ENCODE peak calls at places on chromosomes 5 and 9, in nine cellular contexts. Q is AG04449; H is IMR-90; W is CD8-positive, alpha-beta memory T cell; O is neural progenitor cell; D is MM.1S; J is OCI-LY7; M is right lobe of liver; V is adipocyte. G is an unnamed sample.

GRCh38 chr9:75967556-75967955 is 77.1 kb downstream of the PCSK5 start:
- DNase-seq in V (no peak), D (no peak), J (no peak), H (no peak), O (no peak), M (no peak), W (no peak), Q (no peak), G (no peak)

GRCh38 chr9:137307255-137308101 is 5.4 kb upstream of the NRARP start:
- DNase-seq in M (peak; percentile 26), O (peak; percentile 13), Q (no peak), J (no peak), W (no peak), H (no peak), V (no peak), D (no peak), G (peak; percentile 74)

GRCh38 chr5:117652640-117653280 is 1078.1 kb upstream of the SEMA6A start:
- DNase-seq in H (no peak), D (no peak), V (peak; percentile 36), W (no peak), J (no peak), Q (no peak), O (no peak), M (no peak), G (no peak)

GRCh38 chr9:121322037-121322736 is 47.9 kb downstream of the STOM start:
- DNase-seq in O (no peak), M (no peak), V (peak; percentile 93), D (no peak), J (no peak), W (no peak), H (peak; percentile 98), Q (peak; percentile 87), G (no peak)

GRCh38 chr9:15606667-15607472 is 54.0 kb downstream of the CCDC171 start:
- DNase-seq in H (peak; percentile 35), M (no peak), J (peak; percentile 70), O (peak; percentile 30), D (peak; percentile 40), Q (no peak), W (no peak), V (peak; percentile 83), G (no peak)

GRCh38 chr5:106784846-106785245 is 885.9 kb downstream of the EFNA5 start:
- DNase-seq in D (no peak), O (no peak), J (no peak), H (no peak), V (peak; percentile 55), M (no peak), Q (no peak), W (no peak), G (no peak)

GRCh38 chr9:115913666-115914065 is 239.9 kb upstream of the PAPPA start:
- DNase-seq in Q (peak; percentile 14), J (no peak), D (no peak), M (no peak), W (no peak), V (peak; percentile 57), H (peak; percentile 61), O (no peak), G (no peak)

GRCh38 chr5:152634596-152634995 is 229.5 kb upstream of the NMUR2 start:
- DNase-seq in Q (no peak), J (no peak), H (no peak), V (no peak), D (no peak), W (no peak), O (peak; percentile 92), M (no peak), G (no peak)

GRCh38 chr5:96316017-96316416 is 117.0 kb downstream of the PCSK1 start:
- DNase-seq in M (no peak), V (no peak), Q (no peak), O (no peak), D (no peak), H (peak; percentile 68), W (no peak), J (no peak), G (no peak)

GRCh38 chr5:133819977-133820471 is 148.4 kb downstream of the C5orf15 start:
- DNase-seq in M (no peak), J (no peak), H (no peak), Q (no peak), V (peak; percentile 40), D (peak; percentile 2), W (no peak), O (no peak), G (no peak)

GRCh38 chr9:109912726-109913460 is 132.9 kb downstream of the PALM2AKAP2 start:
- DNase-seq in M (no peak), V (no peak), D (peak; percentile 64), J (peak; percentile 71), O (no peak), W (no peak), H (peak; percentile 32), Q (no peak), G (no peak)

GRCh38 chr9:73219985-73220626 is 68.4 kb downstream of the ANXA1 start:
- DNase-seq in M (no peak), V (peak; percentile 9), W (no peak), H (peak; percentile 9), Q (no peak), O (no peak), J (no peak), D (no peak), G (no peak)

GRCh38 chr9:35660966-35661413 is 2.9 kb downstream of the CCDC107 start:
- DNase-seq in Q (no peak), V (peak; percentile 61), H (peak; percentile 62), W (no peak), O (peak; percentile 36), J (no peak), D (no peak), M (no peak), G (no peak)

GRCh38 chr5:111453747-111454146 is 58.6 kb downstream of the STARD4 start:
- DNase-seq in D (no peak), V (peak; percentile 27), J (no peak), W (no peak), M (no peak), Q (no peak), H (peak; percentile 74), O (no peak), G (no peak)
- H3K4me3 ChIP-seq in D (no peak overlapping the region), V (no peak overlapping the region), J (no peak overlapping the region), W (no peak overlapping the region), M (no peak overlapping the region), Q (no peak overlapping the region), H (no peak overlapping the region), O (no peak overlapping the region), G (no peak overlapping the region)

DNA sequence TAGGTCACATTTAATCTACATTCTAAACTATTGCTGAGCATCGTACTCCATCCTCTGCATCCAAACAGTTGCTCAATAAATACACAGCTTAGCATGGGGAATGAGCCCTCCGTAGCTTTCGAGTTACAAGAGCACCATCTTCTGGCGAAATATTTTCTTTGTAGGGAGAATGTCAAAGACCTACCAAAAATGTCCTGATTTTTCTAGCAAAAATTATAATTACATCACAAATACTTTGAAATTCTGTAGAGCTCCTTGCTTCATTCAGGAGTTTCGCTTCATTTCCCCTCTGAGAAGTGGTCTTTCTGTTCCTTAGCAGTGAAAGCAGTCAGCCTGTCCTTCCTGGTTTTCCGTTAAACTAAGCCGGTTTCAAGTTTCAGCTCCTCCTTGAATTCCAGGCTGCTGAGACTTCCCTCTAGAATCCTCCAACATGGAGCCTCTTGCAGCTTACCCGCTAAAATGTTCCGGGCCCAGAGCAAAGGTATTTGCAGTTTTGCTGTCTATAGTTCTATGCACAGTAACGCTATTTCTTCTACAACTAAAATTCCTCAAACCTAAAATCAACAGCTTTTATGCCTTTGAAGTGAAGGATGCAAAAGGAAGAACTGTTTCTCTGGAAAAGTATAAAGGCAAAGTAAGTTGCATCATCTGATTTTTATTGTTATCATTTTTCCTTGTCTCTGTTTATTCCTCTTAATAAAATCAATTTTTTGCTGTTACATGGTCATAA is at the start of gene GPX8:
- DNase-seq in J (peak; percentile 13), O (peak; percentile 87), D (peak; percentile 41), W (no peak), Q (peak; percentile 59), V (peak; percentile 94), M (no peak), H (peak; percentile 92), G (no peak)
- H3K4me3 ChIP-seq in J (no peak within 1 kb of the TSS), O (peak within 1 kb of the TSS; percentile 82), D (no peak within 1 kb of the TSS), W (no peak within 1 kb of the TSS), Q (peak within 1 kb of the TSS; percentile 69), V (peak within 1 kb of the TSS; percentile 87), M (peak within 1 kb of the TSS; percentile 8), H (peak within 1 kb of the TSS; percentile 66), G (peak within 1 kb of the TSS; percentile 36)

DNA sequence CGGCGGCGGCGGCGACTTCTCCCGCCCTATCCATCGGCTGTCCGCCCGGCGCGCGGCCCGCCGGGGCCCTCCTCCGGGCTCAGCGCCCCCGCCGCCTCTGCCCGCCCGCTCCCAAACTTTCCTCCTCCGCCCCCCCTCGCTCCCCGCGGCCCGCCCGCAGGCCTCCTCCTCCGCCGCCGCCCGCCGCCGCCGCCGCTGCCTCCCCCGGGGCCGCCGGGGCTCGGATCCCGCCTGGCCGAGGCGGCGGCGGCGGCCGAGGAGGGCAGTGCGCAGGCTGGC is 460 bp upstream of the PBX3 start:
- DNase-seq in V (no peak), J (no peak), W (no peak), M (no peak), H (no peak), O (no peak), Q (no peak), D (no peak), G (no peak)
- H3K4me3 ChIP-seq in V (peak overlapping the region; percentile 31), J (peak overlapping the region; percentile 67), W (peak overlapping the region; percentile 78), M (peak overlapping the region; percentile 79), H (peak overlapping the region; percentile 99), O (peak overlapping the region; percentile 45), Q (peak overlapping the region; percentile 88), D (no peak overlapping the region), G (peak overlapping the region; percentile 72)

GRCh38 chr5:28390341-28390740 is 1352.0 kb upstream of the CDH9 start:
- DNase-seq in W (no peak), J (no peak), M (no peak), O (peak; percentile 64), D (no peak), V (no peak), H (no peak), Q (no peak), G (no peak)
- H3K4me3 ChIP-seq in W (no peak overlapping the region), J (no peak overlapping the region), M (no peak overlapping the region), O (no peak overlapping the region), D (no peak overlapping the region), V (no peak overlapping the region), H (no peak overlapping the region), Q (no peak overlapping the region), G (no peak overlapping the region)

GRCh38 chr5:32232441-32233219 is 58.5 kb upstream of the GOLPH3 start:
- DNase-seq in O (peak; percentile 79), W (peak; percentile 60), J (peak; percentile 78), M (peak; percentile 79), D (peak; percentile 75), V (peak; percentile 89), Q (no peak), H (peak; percentile 63), G (peak; percentile 84)

GRCh38 chr5:32231929-32232328 is 57.8 kb upstream of the GOLPH3 start:
- DNase-seq in O (no peak), M (peak; percentile 31), D (no peak), J (no peak), W (no peak), V (no peak), H (no peak), Q (no peak), G (no peak)

GRCh38 chr5:32231241-32231640 is 57.1 kb upstream of the GOLPH3 start:
- DNase-seq in H (no peak), O (no peak), D (no peak), V (no peak), W (no peak), Q (no peak), J (no peak), M (no peak), G (no peak)

GRCh38 chr5:32233220-32233695 is 59.1 kb upstream of the GOLPH3 start:
- DNase-seq in W (no peak), O (no peak), M (peak; percentile 72), Q (no peak), H (no peak), D (no peak), V (no peak), J (no peak), G (no peak)

GRCh38 chr5:32233696-32234447 is 59.8 kb upstream of the GOLPH3 start:
- DNase-seq in M (peak; percentile 60), O (no peak), Q (no peak), D (no peak), J (no peak), H (peak; percentile 69), V (peak; percentile 74), W (no peak), G (no peak)
- H3K4me3 ChIP-seq in M (peak overlapping the region; percentile 20), O (no peak overlapping the region), Q (no peak overlapping the region), D (no peak overlapping the region), J (no peak overlapping the region), H (no peak overlapping the region), V (peak overlapping the region; percentile 10), W (no peak overlapping the region), G (no peak overlapping the region)

G was measured in upper lobe of right lung.